ENCODE peak calls at places on chromosomes 4 and X, in seven cellular contexts. One of them, this sample, is unnamed.

GRCh38 chr4:82774711-82775171 is 23.9 kb downstream of the SCD5 start:
- DNase-seq in GM12878: no peak
- DNase-seq in fibroblast of lung: peak; percentile 87
- DNase-seq in mucosa of descending colon: no peak
- DNase-seq in AG09309: no peak
- DNase-seq in K562: no peak
- DNase-seq in fibroblast of mammary gland: peak; percentile 28
- DNase-seq in this sample: no peak

GRCh38 chr4:122899682-122900081 is 22.7 kb downstream of the NUDT6 start:
- DNase-seq in fibroblast of mammary gland: no peak
- DNase-seq in K562: no peak
- DNase-seq in GM12878: no peak
- DNase-seq in mucosa of descending colon: no peak
- DNase-seq in fibroblast of lung: no peak
- DNase-seq in AG09309: no peak
- DNase-seq in this sample: no peak

GRCh38 chr4:108774809-108775530 is 12.1 kb upstream of the ETNPPL start:
- DNase-seq in K562: no peak
- DNase-seq in mucosa of descending colon: no peak
- DNase-seq in fibroblast of mammary gland: no peak
- DNase-seq in GM12878: no peak
- DNase-seq in AG09309: no peak
- DNase-seq in fibroblast of lung: no peak
- DNase-seq in this sample: no peak

GRCh38 chr4:40870076-40870624 is 120.4 kb downstream of the NSUN7 start:
- DNase-seq in GM12878: no peak
- DNase-seq in K562: no peak
- DNase-seq in fibroblast of lung: peak; percentile 9
- DNase-seq in fibroblast of mammary gland: no peak
- DNase-seq in AG09309: no peak
- DNase-seq in mucosa of descending colon: no peak
- DNase-seq in this sample: no peak

GRCh38 chr4:114561590-114561989 is 37.0 kb upstream of the UGT8 start:
- DNase-seq in GM12878: no peak
- DNase-seq in fibroblast of mammary gland: no peak
- DNase-seq in AG09309: no peak
- DNase-seq in mucosa of descending colon: peak; percentile 83
- DNase-seq in fibroblast of lung: no peak
- DNase-seq in K562: no peak
- DNase-seq in this sample: no peak

GRCh38 chr4:83810428-83810827 is 274.5 kb downstream of the GPAT3 start:
- DNase-seq in mucosa of descending colon: no peak
- DNase-seq in K562: no peak
- DNase-seq in fibroblast of lung: peak; percentile 60
- DNase-seq in GM12878: no peak
- DNase-seq in AG09309: no peak
- DNase-seq in fibroblast of mammary gland: peak; percentile 26
- DNase-seq in this sample: no peak

GRCh38 chr4:81509822-81510221 is 38.1 kb upstream of the RASGEF1B start:
- DNase-seq in GM12878: no peak
- DNase-seq in fibroblast of lung: no peak
- DNase-seq in mucosa of descending colon: no peak
- DNase-seq in fibroblast of mammary gland: no peak
- DNase-seq in K562: no peak
- DNase-seq in AG09309: no peak
- DNase-seq in this sample: no peak

GRCh38 chr4:140726776-140727500 is 29.2 kb downstream of the TBC1D9 start:
- DNase-seq in GM12878: no peak
- DNase-seq in AG09309: no peak
- DNase-seq in K562: no peak
- DNase-seq in fibroblast of lung: peak; percentile 70
- DNase-seq in fibroblast of mammary gland: peak; percentile 32
- DNase-seq in mucosa of descending colon: peak; percentile 47
- DNase-seq in this sample: peak; percentile 16

GRCh38 chrX:39336709-39337294 is 535.5 kb downstream of the MID1IP1 start:
- DNase-seq in K562: no peak
- DNase-seq in fibroblast of lung: peak; percentile 12
- DNase-seq in AG09309: no peak
- DNase-seq in mucosa of descending colon: peak; percentile 31
- DNase-seq in fibroblast of mammary gland: no peak
- DNase-seq in GM12878: peak; percentile 32
- DNase-seq in this sample: peak; percentile 71

GRCh38 chr4:121711263-121712000 is 14.7 kb upstream of the ANXA5 start:
- DNase-seq in fibroblast of lung: peak; percentile 97
- DNase-seq in mucosa of descending colon: peak; percentile 52
- DNase-seq in GM12878: no peak
- DNase-seq in K562: peak; percentile 83
- DNase-seq in AG09309: peak; percentile 86
- DNase-seq in fibroblast of mammary gland: peak; percentile 95
- DNase-seq in this sample: peak; percentile 55

GRCh38 chr4:131609039-131609438 is 1540.1 kb upstream of the PCDH10 start:
- DNase-seq in mucosa of descending colon: no peak
- DNase-seq in AG09309: no peak
- DNase-seq in fibroblast of mammary gland: peak; percentile 25
- DNase-seq in GM12878: no peak
- DNase-seq in K562: no peak
- DNase-seq in fibroblast of lung: no peak
- DNase-seq in this sample: no peak

GRCh38 chrX:140525448-140525847 is 20.6 kb upstream of the SOX3 start:
- DNase-seq in mucosa of descending colon: no peak
- DNase-seq in GM12878: no peak
- DNase-seq in fibroblast of lung: peak; percentile 69
- DNase-seq in fibroblast of mammary gland: peak; percentile 15
- DNase-seq in AG09309: no peak
- DNase-seq in K562: no peak
- DNase-seq in this sample: no peak

GRCh38 chrX:3320471-3321046 is 25.9 kb downstream of the MXRA5 start:
- DNase-seq in mucosa of descending colon: no peak
- DNase-seq in K562: no peak
- DNase-seq in GM12878: no peak
- DNase-seq in AG09309: no peak
- DNase-seq in fibroblast of lung: no peak
- DNase-seq in fibroblast of mammary gland: peak; percentile 4
- DNase-seq in this sample: no peak

GRCh38 chr4:94871644-94872305 is 114.0 kb downstream of the BMPR1B start:
- DNase-seq in mucosa of descending colon: no peak
- DNase-seq in fibroblast of mammary gland: no peak
- DNase-seq in K562: no peak
- DNase-seq in AG09309: no peak
- DNase-seq in GM12878: no peak
- DNase-seq in fibroblast of lung: peak; percentile 17
- DNase-seq in this sample: no peak

GRCh38 chr4:153154010-153154975 is 50.0 kb upstream of the TRIM2 start:
- DNase-seq in GM12878: no peak
- DNase-seq in AG09309: no peak
- DNase-seq in K562: no peak
- DNase-seq in fibroblast of mammary gland: peak; percentile 44
- DNase-seq in fibroblast of lung: peak; percentile 60
- DNase-seq in mucosa of descending colon: peak; percentile 74
- DNase-seq in this sample: no peak

GRCh38 chrX:136376713-136377112 is 76.0 kb downstream of the ADGRG4 start:
- DNase-seq in GM12878: no peak
- DNase-seq in K562: no peak
- DNase-seq in fibroblast of mammary gland: no peak
- DNase-seq in fibroblast of lung: no peak
- DNase-seq in mucosa of descending colon: no peak
- DNase-seq in AG09309: no peak
- DNase-seq in this sample: no peak

GRCh38 chrX:7240929-7241328 is 93.0 kb upstream of the PUDP start:
- DNase-seq in mucosa of descending colon: no peak
- DNase-seq in K562: no peak
- DNase-seq in GM12878: no peak
- DNase-seq in fibroblast of lung: no peak
- DNase-seq in fibroblast of mammary gland: no peak
- DNase-seq in AG09309: no peak
- DNase-seq in this sample: no peak

GRCh38 chrX:41447897-41448296 is 754 bp downstream of the NYX start:
- DNase-seq in fibroblast of mammary gland: no peak
- DNase-seq in AG09309: no peak
- DNase-seq in mucosa of descending colon: no peak
- DNase-seq in GM12878: no peak
- DNase-seq in fibroblast of lung: no peak
- DNase-seq in K562: no peak
- DNase-seq in this sample: peak; percentile 52

GRCh38 chrX:69126642-69127041 is 38.6 kb downstream of the PJA1 start:
- DNase-seq in mucosa of descending colon: no peak
- DNase-seq in GM12878: no peak
- DNase-seq in fibroblast of mammary gland: no peak
- DNase-seq in fibroblast of lung: no peak
- DNase-seq in AG09309: no peak
- DNase-seq in K562: no peak
- DNase-seq in this sample: no peak

GRCh38 chr4:178351185-178351584 is 908.9 kb upstream of the AGA start:
- DNase-seq in fibroblast of lung: no peak
- DNase-seq in fibroblast of mammary gland: no peak
- DNase-seq in K562: no peak
- DNase-seq in mucosa of descending colon: no peak
- DNase-seq in GM12878: no peak
- DNase-seq in AG09309: no peak
- DNase-seq in this sample: no peak

GRCh38 chr4:70703695-70704332 is 15.5 kb downstream of the UTP3 start:
- DNase-seq in mucosa of descending colon: peak; percentile 46
- DNase-seq in K562: no peak
- DNase-seq in fibroblast of lung: peak; percentile 75
- DNase-seq in AG09309: no peak
- DNase-seq in fibroblast of mammary gland: peak; percentile 82
- DNase-seq in GM12878: no peak
- DNase-seq in this sample: no peak

GRCh38 chr4:67522851-67523671 is 22.2 kb downstream of the CENPC start:
- DNase-seq in K562: peak; percentile 58
- DNase-seq in AG09309: no peak
- DNase-seq in mucosa of descending colon: no peak
- DNase-seq in GM12878: no peak
- DNase-seq in fibroblast of lung: peak; percentile 65
- DNase-seq in fibroblast of mammary gland: peak; percentile 7
- DNase-seq in this sample: no peak

DNA sequence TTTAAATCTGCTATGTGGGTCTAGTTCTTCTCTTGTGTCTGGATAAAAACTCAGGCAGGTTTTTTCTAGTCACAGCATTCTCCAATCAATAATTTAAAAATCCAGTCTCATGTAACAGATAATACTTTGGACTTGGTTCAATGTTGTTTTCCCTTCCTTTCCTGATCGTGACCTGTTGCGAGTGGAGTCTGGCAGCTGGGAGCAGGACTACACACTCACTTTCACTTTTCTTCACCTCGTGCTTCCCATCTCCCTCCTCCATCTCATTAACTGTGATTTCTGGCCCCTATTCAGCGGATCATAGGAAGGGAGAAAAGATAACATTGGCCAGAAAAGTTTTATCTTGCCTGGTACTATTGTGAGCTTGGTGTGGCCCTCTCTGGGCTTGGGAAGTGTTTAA is 96.6 kb upstream of the GATB start:
- DNase-seq in K562: no peak
- DNase-seq in AG09309: no peak
- DNase-seq in fibroblast of lung: no peak
- DNase-seq in mucosa of descending colon: no peak
- DNase-seq in GM12878: no peak
- DNase-seq in fibroblast of mammary gland: no peak
- DNase-seq in this sample: no peak
- H3K4me3 ChIP-seq in K562: no peak overlapping the region
- H3K4me3 ChIP-seq in AG09309: no peak overlapping the region
- H3K4me3 ChIP-seq in fibroblast of lung: peak overlapping the region; percentile 15
- H3K4me3 ChIP-seq in mucosa of descending colon: no peak overlapping the region
- H3K4me3 ChIP-seq in GM12878: no peak overlapping the region
- H3K4me3 ChIP-seq in fibroblast of mammary gland: no peak overlapping the region
- H3K4me3 ChIP-seq in this sample: no peak overlapping the region

DNA sequence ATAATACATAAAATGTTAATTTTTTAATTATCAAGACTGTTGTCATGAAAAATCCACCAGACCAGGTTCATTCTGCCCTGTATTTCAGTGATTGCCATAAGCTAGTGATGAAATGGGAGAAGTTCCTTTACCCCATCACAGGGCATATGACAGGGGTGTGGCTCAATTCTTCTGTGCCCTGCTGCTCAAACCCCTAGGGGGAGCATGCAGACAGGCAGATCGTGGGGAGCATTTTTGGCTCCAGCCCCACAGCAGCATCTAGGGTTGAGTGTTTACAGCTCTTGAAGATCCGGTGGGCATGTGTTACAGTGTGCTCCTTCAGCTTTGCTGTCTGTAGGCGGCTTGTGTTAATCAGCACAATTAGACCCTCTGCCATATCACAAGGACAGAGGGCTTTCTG is 700.7 kb downstream of the PCDH18 start:
- DNase-seq in fibroblast of lung: no peak
- DNase-seq in AG09309: no peak
- DNase-seq in GM12878: no peak
- DNase-seq in mucosa of descending colon: no peak
- DNase-seq in K562: no peak
- DNase-seq in fibroblast of mammary gland: no peak
- DNase-seq in this sample: peak; percentile 21
- TF ChIP-seq CTCF in fibroblast of lung: no peak
- TF ChIP-seq CTCF in AG09309: no peak
- TF ChIP-seq CTCF in GM12878: peak; percentile 15
- TF ChIP-seq CTCF in mucosa of descending colon: no peak
- TF ChIP-seq CTCF in K562: no peak
- TF ChIP-seq CTCF in fibroblast of mammary gland: no peak
- TF ChIP-seq CTCF in this sample: peak; percentile 21

GRCh38 chr4:111605111-111605510 is 540.1 kb upstream of the FAM241A start:
- DNase-seq in mucosa of descending colon: no peak
- DNase-seq in K562: no peak
- DNase-seq in fibroblast of mammary gland: no peak
- DNase-seq in AG09309: no peak
- DNase-seq in GM12878: no peak
- DNase-seq in fibroblast of lung: no peak
- DNase-seq in this sample: no peak

GRCh38 chr4:111602848-111603247 is 542.4 kb upstream of the FAM241A start:
- DNase-seq in fibroblast of lung: peak; percentile 11
- DNase-seq in mucosa of descending colon: no peak
- DNase-seq in fibroblast of mammary gland: peak; percentile 47
- DNase-seq in K562: no peak
- DNase-seq in AG09309: no peak
- DNase-seq in GM12878: no peak
- DNase-seq in this sample: no peak

GRCh38 chr4:111596491-111596890 is 548.8 kb upstream of the FAM241A start:
- DNase-seq in AG09309: no peak
- DNase-seq in mucosa of descending colon: no peak
- DNase-seq in fibroblast of lung: no peak
- DNase-seq in fibroblast of mammary gland: no peak
- DNase-seq in GM12878: no peak
- DNase-seq in K562: no peak
- DNase-seq in this sample: no peak

GRCh38 chr4:111601671-111602070 is 543.6 kb upstream of the FAM241A start:
- DNase-seq in fibroblast of mammary gland: peak; percentile 51
- DNase-seq in K562: no peak
- DNase-seq in fibroblast of lung: peak; percentile 5
- DNase-seq in mucosa of descending colon: no peak
- DNase-seq in AG09309: no peak
- DNase-seq in GM12878: no peak
- DNase-seq in this sample: no peak
- H3K4me3 ChIP-seq in fibroblast of mammary gland: no peak overlapping the region
- H3K4me3 ChIP-seq in K562: no peak overlapping the region
- H3K4me3 ChIP-seq in fibroblast of lung: no peak overlapping the region
- H3K4me3 ChIP-seq in mucosa of descending colon: no peak overlapping the region
- H3K4me3 ChIP-seq in AG09309: no peak overlapping the region
- H3K4me3 ChIP-seq in GM12878: no peak overlapping the region
- H3K4me3 ChIP-seq in this sample: no peak overlapping the region

GRCh38 chr4:43782391-43782790 is 666.2 kb downstream of the KCTD8 start:
- DNase-seq in fibroblast of mammary gland: no peak
- DNase-seq in GM12878: no peak
- DNase-seq in mucosa of descending colon: no peak
- DNase-seq in K562: no peak
- DNase-seq in AG09309: no peak
- DNase-seq in fibroblast of lung: peak; percentile 2
- DNase-seq in this sample: no peak
- TF ChIP-seq CTCF in fibroblast of mammary gland: no peak
- TF ChIP-seq CTCF in GM12878: no peak
- TF ChIP-seq CTCF in mucosa of descending colon: no peak
- TF ChIP-seq CTCF in K562: no peak
- TF ChIP-seq CTCF in AG09309: no peak
- TF ChIP-seq CTCF in fibroblast of lung: no peak
- TF ChIP-seq CTCF in this sample: no peak

GRCh38 chr4:174873931-174874330 is 44.2 kb upstream of the ADAM29 start:
- DNase-seq in mucosa of descending colon: no peak
- DNase-seq in fibroblast of lung: no peak
- DNase-seq in GM12878: peak; percentile 25
- DNase-seq in fibroblast of mammary gland: peak; percentile 4
- DNase-seq in K562: peak; percentile 9
- DNase-seq in AG09309: no peak
- DNase-seq in this sample: peak; percentile 61
- H3K4me3 ChIP-seq in mucosa of descending colon: no peak overlapping the region
- H3K4me3 ChIP-seq in fibroblast of lung: no peak overlapping the region
- H3K4me3 ChIP-seq in GM12878: no peak overlapping the region
- H3K4me3 ChIP-seq in fibroblast of mammary gland: no peak overlapping the region
- H3K4me3 ChIP-seq in K562: no peak overlapping the region
- H3K4me3 ChIP-seq in AG09309: no peak overlapping the region
- H3K4me3 ChIP-seq in this sample: no peak overlapping the region